ENCODE peak calls at places on chromosome 4, in eight cellular contexts. P is GDM1; Y is NCI-H146; V is effector memory CD8-positive, alpha-beta T cell; H is testis; T is GM10248; C is GM04503; M is heart right ventricle. B is an unnamed sample.
A peak's percentile ranks its signal among the peaks of the same experiment; 100 is the strongest.

GRCh38 chr4:80243274-80244018 is 23.0 kb upstream of the FGF5 start:
- DNase-seq in P (no peak), Y (peak; percentile 65), M (no peak), V (no peak), H (no peak), C (no peak), T (no peak), B (no peak)

GRCh38 chr4:177163532-177163931 is 146.1 kb upstream of the NEIL3 start:
- DNase-seq in V (no peak), Y (no peak), M (no peak), T (no peak), H (no peak), P (no peak), C (no peak), B (no peak)

GRCh38 chr4:126705271-126705670 is 927.5 kb upstream of the INTU start:
- DNase-seq in C (peak; percentile 63), P (no peak), Y (no peak), M (no peak), V (no peak), T (no peak), H (no peak), B (no peak)

GRCh38 chr4:8346838-8347605 is 77.5 kb downstream of the HTRA3 start:
- DNase-seq in V (no peak), H (no peak), Y (peak; percentile 17), T (no peak), C (no peak), P (no peak), M (peak; percentile 45), B (no peak)

GRCh38 chr4:82437285-82438005 is 7.1 kb downstream of the ENOPH1 start:
- DNase-seq in P (no peak), H (no peak), C (no peak), Y (no peak), T (no peak), M (no peak), V (no peak), B (no peak)

GRCh38 chr4:171157462-171158082 is 655.6 kb upstream of the GALNTL6 start:
- DNase-seq in Y (no peak), V (no peak), M (no peak), P (no peak), T (no peak), C (no peak), H (no peak), B (no peak)

GRCh38 chr4:107721436-107722090 is 1.5 kb upstream of the PAPSS1 start:
- DNase-seq in H (no peak), M (peak; percentile 21), P (peak; percentile 20), T (peak; percentile 37), V (peak; percentile 21), C (no peak), Y (peak; percentile 62), B (peak; percentile 61)

GRCh38 chr4:119082661-119083060 is 53.0 kb upstream of the MYOZ2 start:
- DNase-seq in P (no peak), C (no peak), Y (no peak), V (no peak), T (no peak), H (no peak), M (no peak), B (no peak)

GRCh38 chr4:20075479-20075878 is 176.2 kb upstream of the SLIT2 start:
- DNase-seq in V (no peak), P (no peak), C (no peak), M (no peak), H (no peak), Y (no peak), T (no peak), B (no peak)

GRCh38 chr4:119638359-119638758 is 9.8 kb upstream of the PDE5A start:
- DNase-seq in P (no peak), C (no peak), T (no peak), V (no peak), Y (no peak), M (no peak), H (no peak), B (no peak)

GRCh38 chr4:82519776-82520175 is 42.0 kb downstream of the TMEM150C start:
- DNase-seq in T (no peak), P (no peak), V (no peak), C (no peak), Y (no peak), M (no peak), H (no peak), B (no peak)

GRCh38 chr4:88857588-88857987 is 160.0 kb upstream of the NAP1L5 start:
- DNase-seq in V (no peak), H (no peak), M (no peak), P (no peak), Y (no peak), C (no peak), T (no peak), B (no peak)

GRCh38 chr4:36178489-36178888 is 65.8 kb downstream of the ARAP2 start:
- DNase-seq in P (no peak), M (no peak), H (no peak), C (no peak), V (no peak), Y (no peak), T (no peak), B (no peak)

GRCh38 chr4:103011378-103012025 is 8.0 kb downstream of the SLC9B1 start:
- DNase-seq in C (peak; percentile 14), H (peak; percentile 48), P (no peak), V (no peak), T (no peak), Y (no peak), M (no peak), B (no peak)

GRCh38 chr4:4763815-4764202 is 95.7 kb upstream of the MSX1 start:
- DNase-seq in C (no peak), Y (peak; percentile 10), P (no peak), V (no peak), M (no peak), T (no peak), H (no peak), B (no peak)

GRCh38 chr4:83751336-83751949 is 215.5 kb downstream of the GPAT3 start:
- DNase-seq in T (no peak), Y (no peak), P (no peak), H (no peak), V (no peak), M (no peak), C (no peak), B (no peak)

GRCh38 chr4:139858436-139859225 is 193.0 kb downstream of the MGST2 start:
- DNase-seq in V (no peak), M (no peak), H (no peak), T (peak; percentile 51), C (no peak), P (no peak), Y (no peak), B (peak; percentile 7)